ENCODE peak calls at places on chromosomes 6 and 20, in four cellular contexts. G is HL-60, S is K562, H is GM12878. X is an unnamed sample.

GRCh38 chr20:53319716-53320115 is 273.9 kb downstream of the ZNF217 start:
- DNase-seq in G (no peak), S (no peak), H (no peak), X (no peak)

GRCh38 chr6:40584741-40585140 is 2.4 kb downstream of the LRFN2 start:
- DNase-seq in G (no peak), S (no peak), H (no peak), X (no peak)

GRCh38 chr6:4460595-4461475 is 315.4 kb upstream of the CDYL start:
- DNase-seq in G (no peak), S (peak; percentile 5), H (no peak), X (no peak)

GRCh38 chr6:79605061-79605460 is 26.1 kb upstream of the SH3BGRL2 start:
- DNase-seq in G (no peak), S (peak; percentile 43), H (no peak), X (no peak)

GRCh38 chr6:3139090-3139903 is 18.0 kb downstream of the TUBB2A start:
- DNase-seq in G (peak; percentile 79), S (no peak), H (no peak), X (no peak)

GRCh38 chr6:35601331-35602132 is 87.2 kb downstream of the FKBP5 start:
- DNase-seq in G (peak; percentile 92), S (no peak), H (no peak), X (peak; percentile 15)

GRCh38 chr6:105432797-105433196 is 29.9 kb upstream of the PREP start:
- DNase-seq in G (no peak), S (no peak), H (no peak), X (no peak)

GRCh38 chr6:116152620-116153019 is 26.7 kb upstream of the COL10A1 start:
- DNase-seq in G (no peak), S (no peak), H (no peak), X (no peak)

GRCh38 chr6:44762496-44762895 is 375.0 kb downstream of the CDC5L start:
- DNase-seq in G (no peak), S (no peak), H (no peak), X (no peak)

GRCh38 chr6:74717591-74717990 is 488.3 kb downstream of the COL12A1 start:
- DNase-seq in G (no peak), S (no peak), H (no peak), X (no peak)

GRCh38 chr6:71404145-71404966 is 115.7 kb downstream of the OGFRL1 start:
- DNase-seq in G (no peak), S (no peak), H (no peak), X (no peak)

GRCh38 chr6:26214826-26215199 is 127.6 kb downstream of the HFE start:
- DNase-seq in G (no peak), S (no peak), H (no peak), X (no peak)

GRCh38 chr6:63663147-63663877 is 27.7 kb downstream of the PHF3 start:
- DNase-seq in G (no peak), S (peak; percentile 18), H (no peak), X (no peak)

GRCh38 chr20:62198496-62198895 is 15.7 kb downstream of the MTG2 start:
- DNase-seq in G (no peak), S (no peak), H (no peak), X (no peak)

GRCh38 chr6:135114355-135115145 is 59.9 kb upstream of the HBS1L start:
- DNase-seq in G (no peak), S (no peak), H (peak; percentile 67), X (no peak)

GRCh38 chr20:23127506-23128279 is 41.6 kb upstream of the CD93 start:
- DNase-seq in G (no peak), S (no peak), H (no peak), X (no peak)

GRCh38 chr20:24235224-24235735 is 234.1 kb upstream of the SYNDIG1 start:
- DNase-seq in G (no peak), S (no peak), H (no peak), X (no peak)

GRCh38 chr6:135180458-135181332 is at the start of gene MYB:
- DNase-seq in G (peak; percentile 86), S (peak; percentile 95), H (no peak), X (peak; percentile 61)

GRCh38 chr6:85749236-85749635 is 106.5 kb upstream of the SYNCRIP start:
- DNase-seq in G (no peak), S (no peak), H (no peak), X (no peak)

GRCh38 chr6:33777716-33778474 is 11.0 kb downstream of the LEMD2 start:
- DNase-seq in G (no peak), S (no peak), H (no peak), X (no peak)

GRCh38 chr20:21523895-21524294 is 10.0 kb upstream of the NKX2-2 start:
- DNase-seq in G (no peak), S (no peak), H (no peak), X (no peak)

GRCh38 chr6:117072134-117072533 is 193.2 kb upstream of the VGLL2 start:
- DNase-seq in G (no peak), S (no peak), H (no peak), X (no peak)

GRCh38 chr6:28480253-28480932 is 35.2 kb downstream of the GPX6 start:
- DNase-seq in G (no peak), S (peak; percentile 80), H (no peak), X (no peak)

GRCh38 chr6:35033683-35034082 is 107.5 kb downstream of the TCP11 start:
- DNase-seq in G (no peak), S (no peak), H (no peak), X (no peak)

GRCh38 chr6:34705241-34705640 is 8.7 kb upstream of the ILRUN start:
- DNase-seq in G (no peak), S (no peak), H (no peak), X (no peak)

GRCh38 chr20:57256205-57256604 is 10.2 kb downstream of the BMP7 start:
- DNase-seq in G (no peak), S (no peak), H (no peak), X (no peak)

GRCh38 chr20:57256908-57257307 is 9.5 kb downstream of the BMP7 start:
- DNase-seq in G (no peak), S (no peak), H (no peak), X (no peak)

GRCh38 chr20:57259179-57260021 is 7.0 kb downstream of the BMP7 start:
- DNase-seq in G (no peak), S (no peak), H (no peak), X (no peak)

GRCh38 chr20:57260065-57260958 is 6.1 kb downstream of the BMP7 start:
- DNase-seq in G (no peak), S (no peak), H (no peak), X (no peak)

GRCh38 chr20:57258055-57258454 is 8.4 kb downstream of the BMP7 start:
- DNase-seq in G (no peak), S (no peak), H (no peak), X (no peak)
- TF ChIP-seq SPI1 in G (no peak), S (no peak), H (no peak), X (no peak)

GRCh38 chr20:52242237-52243230 is 51.0 kb upstream of the ZFP64 start:
- DNase-seq in G (no peak), S (peak; percentile 18), H (no peak), X (no peak)
- TF ChIP-seq SPI1 in G (no peak), S (no peak), H (no peak), X (no peak)

GRCh38 chr6:30231067-30231466 is 17.9 kb upstream of the TRIM26 start:
- DNase-seq in G (no peak), S (no peak), H (no peak), X (no peak)

GRCh38 chr6:30223339-30223738 is 10.1 kb upstream of the TRIM26 start:
- DNase-seq in G (no peak), S (no peak), H (no peak), X (no peak)

GRCh38 chr6:30227242-30227722 is 14.1 kb upstream of the TRIM26 start:
- DNase-seq in G (no peak), S (no peak), H (no peak), X (no peak)

GRCh38 chr6:30227763-30228487 is 14.7 kb upstream of the TRIM26 start:
- DNase-seq in G (no peak), S (no peak), H (peak; percentile 17), X (no peak)
- TF ChIP-seq SPI1 in G (no peak), S (no peak), H (no peak), X (no peak)

DNA sequence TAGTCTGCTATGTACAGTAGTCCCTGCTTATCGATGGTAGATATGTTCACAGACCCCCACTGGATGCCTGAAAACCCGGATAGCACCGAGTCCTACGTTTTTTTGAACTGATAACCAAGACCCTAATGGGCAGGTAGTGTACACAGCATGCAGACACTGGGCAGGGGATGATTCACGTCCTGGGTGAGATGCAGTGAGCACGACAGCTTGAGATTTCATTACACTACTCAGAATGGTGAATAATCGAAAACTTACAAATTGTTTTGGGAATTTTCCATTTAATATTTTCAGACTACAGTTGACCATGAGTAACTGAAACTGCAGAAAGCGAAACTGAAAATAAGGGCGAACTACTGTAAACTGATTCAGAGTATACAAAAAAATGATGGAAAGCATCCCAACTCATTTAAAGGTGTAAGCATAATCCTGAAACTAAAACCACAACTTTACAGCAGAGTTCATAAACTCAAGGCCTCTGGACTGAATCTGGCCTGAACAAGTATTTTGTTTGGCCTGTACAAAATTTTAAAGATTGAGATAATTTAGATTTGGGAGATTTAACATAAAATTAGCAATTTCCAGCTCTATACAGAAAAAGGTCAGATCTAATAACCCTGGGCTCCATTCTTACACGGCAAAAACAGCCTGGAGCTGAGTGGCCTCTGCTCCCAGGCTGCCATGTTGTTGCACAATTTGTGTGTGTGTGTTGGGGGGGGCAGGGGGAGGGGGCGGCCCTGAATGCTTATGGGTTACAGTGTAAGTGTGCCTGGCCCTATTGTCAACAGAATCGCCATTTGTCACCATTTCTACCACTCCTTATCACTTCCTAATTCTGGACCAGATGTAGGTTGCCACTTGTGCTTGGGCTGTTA is 34.9 kb downstream of the RNF24 start:
- DNase-seq in G (no peak), S (peak; percentile 62), H (no peak), X (no peak)
- TF ChIP-seq SPI1 in G (peak; percentile 12), S (no peak), H (no peak), X (peak; percentile 46)

GRCh38 chr20:18853946-18854646 is 40.5 kb downstream of the SCP2D1 start:
- DNase-seq in G (no peak), S (no peak), H (no peak), X (no peak)
- TF ChIP-seq SPI1 in G (no peak), S (no peak), H (no peak), X (no peak)

GRCh38 chr6:69871107-69871506 is 4.8 kb downstream of the COL19A1 start:
- DNase-seq in G (no peak), S (no peak), H (no peak), X (no peak)

GRCh38 chr6:69867075-69867911 is 937 bp downstream of the COL19A1 start:
- DNase-seq in G (peak; percentile 47), S (peak; percentile 36), H (no peak), X (peak; percentile 36)

GRCh38 chr6:69868252-69868804 is 2.0 kb downstream of the COL19A1 start:
- DNase-seq in G (no peak), S (no peak), H (no peak), X (no peak)

GRCh38 chr6:69866351-69867074 is at the start of gene COL19A1:
- DNase-seq in G (peak; percentile 10), S (no peak), H (peak; percentile 76), X (no peak)

DNA sequence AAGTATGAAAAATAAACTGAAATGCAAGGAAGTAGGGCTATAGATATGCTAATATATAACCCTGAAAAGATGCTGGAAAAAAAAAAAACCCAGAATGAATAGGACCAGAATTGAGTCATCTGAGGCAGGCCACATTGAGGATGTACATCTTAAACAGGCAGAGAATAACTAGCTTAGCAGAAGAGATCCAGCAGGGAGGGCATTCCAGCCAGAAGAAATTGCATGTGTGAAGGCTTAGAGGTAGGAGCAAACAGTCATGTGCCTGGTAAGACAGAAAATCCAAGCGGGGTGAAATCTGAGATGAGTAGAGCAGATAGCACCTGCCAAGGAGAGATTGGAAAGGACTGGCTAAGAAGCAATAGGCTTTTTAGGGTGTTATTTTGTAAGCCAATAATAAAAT is 2.6 kb downstream of the COL19A1 start:
- DNase-seq in G (no peak), S (no peak), H (no peak), X (no peak)
- TF ChIP-seq SPI1 in G (no peak), S (no peak), H (no peak), X (no peak)